ENCODE peak calls at places on chromosomes 12 and 14, in five cellular contexts. A, J, Y, G and X are unnamed samples.

GRCh38 chr14:61482348-61483206 is 161.2 kb downstream of the PRKCH start:
- DNase-seq in A (no peak), Y (no peak), G (no peak), J (no peak), X (no peak)

GRCh38 chr12:5459051-5459782 is 27.3 kb downstream of the NTF3 start:
- DNase-seq in Y (no peak), A (no peak), J (no peak), G (no peak), X (no peak)

GRCh38 chr12:29710104-29710503 is 73.6 kb downstream of the TMTC1 start:
- DNase-seq in Y (no peak), A (peak), G (no peak), J (no peak), X (no peak)

GRCh38 chr12:25590021-25590721 is 37.1 kb upstream of the LMNTD1 start:
- DNase-seq in G (no peak), J (no peak), A (no peak), Y (no peak), X (no peak)

GRCh38 chr12:124920353-124920935 is 6.0 kb upstream of the UBC start:
- DNase-seq in J (no peak), A (no peak), Y (no peak), G (no peak), X (no peak)

GRCh38 chr12:76003263-76003640 is 28.3 kb downstream of the PHLDA1 start:
- DNase-seq in J (no peak), G (no peak), Y (no peak), A (no peak), X (no peak)

GRCh38 chr14:103185051-103186027 is 62.1 kb downstream of the TNFAIP2 start:
- DNase-seq in A (no peak), G (no peak), J (no peak), Y (no peak), X (no peak)

GRCh38 chr14:41749425-41749824 is 142.7 kb downstream of the LRFN5 start:
- DNase-seq in G (no peak), A (no peak), J (no peak), Y (no peak), X (no peak)

GRCh38 chr12:12983420-12984035 is 16.5 kb downstream of the HEBP1 start:
- DNase-seq in G (no peak), A (no peak), J (no peak), Y (no peak), X (no peak)

GRCh38 chr14:69464379-69464778 is 20.1 kb upstream of the PLEKHD1 start:
- DNase-seq in G (no peak), A (no peak), J (no peak), Y (no peak), X (no peak)

GRCh38 chr12:26339976-26340375 is 144.6 kb downstream of the SSPN start:
- DNase-seq in Y (no peak), J (no peak), G (no peak), A (no peak), X (no peak)